ENCODE peak calls at places on chromosomes 16 and 17, in five cellular contexts. W is epithelial cell of esophagus, D is H9, R is stomach, N is B cell. S is an unnamed sample.

GRCh38 chr16:69301187-69301586 is 10.0 kb upstream of the VPS4A start:
- DNase-seq in R (no peak), N (no peak), W (no peak), D (no peak), S (no peak)

GRCh38 chr17:4934173-4934979 is 2.3 kb downstream of the GP1BA start:
- DNase-seq in N (peak), R (peak), D (peak), W (peak), S (peak)

GRCh38 chr17:65753348-65753747 is 191.9 kb upstream of the AXIN2 start:
- DNase-seq in W (no peak), R (no peak), D (no peak), N (no peak), S (no peak)

GRCh38 chr16:50884066-50884860 is 142.4 kb downstream of the CYLD start:
- DNase-seq in D (peak), W (no peak), R (no peak), N (no peak), S (peak)

GRCh38 chr16:81842564-81843242 is 63.6 kb downstream of the PLCG2 start:
- DNase-seq in D (no peak), W (no peak), R (no peak), N (no peak), S (peak)

GRCh38 chr17:18106211-18106610 is 2.3 kb upstream of the MYO15A start:
- DNase-seq in D (no peak), R (no peak), N (no peak), W (no peak), S (no peak)

GRCh38 chr16:68354816-68355215 is 44.0 kb downstream of the PRMT7 start:
- DNase-seq in D (no peak), N (no peak), W (no peak), R (no peak), S (no peak)

GRCh38 chr17:62135742-62136141 is 70.7 kb upstream of the MED13 start:
- DNase-seq in N (no peak), W (no peak), D (no peak), R (no peak), S (no peak)

GRCh38 chr17:46782250-46782953 is 36.1 kb downstream of the WNT3 start:
- DNase-seq in W (peak), D (peak), N (peak), R (peak), S (peak)

GRCh38 chr16:2745961-2746360 is 6.5 kb upstream of the SRRM2 start:
- DNase-seq in N (no peak), R (no peak), D (no peak), W (no peak), S (no peak)

GRCh38 chr17:55726440-55726839 is 3.8 kb upstream of the TMEM100 start:
- DNase-seq in R (peak), D (no peak), W (peak), N (no peak), S (no peak)

GRCh38 chr16:22216191-22216831 is 10.2 kb downstream of the EEF2K start:
- DNase-seq in N (no peak), W (no peak), R (no peak), D (no peak), S (no peak)

GRCh38 chr16:86828653-86829052 is 250.3 kb downstream of the FOXL1 start:
- DNase-seq in D (no peak), W (no peak), N (no peak), R (no peak), S (no peak)

GRCh38 chr17:74049167-74049797 is 154.2 kb upstream of the RPL38 start:
- DNase-seq in D (no peak), R (no peak), W (no peak), N (no peak), S (no peak)

GRCh38 chr16:22968931-22969330 is 155.0 kb downstream of the HS3ST2 start:
- DNase-seq in W (no peak), D (no peak), R (no peak), N (no peak), S (no peak)

GRCh38 chr17:27540300-27541105 is 84.3 kb downstream of the KSR1 start:
- DNase-seq in N (no peak), W (peak), R (peak), D (no peak), S (no peak)

GRCh38 chr16:27217256-27217655 is 13.9 kb downstream of the KDM8 start:
- DNase-seq in N (no peak), W (no peak), R (no peak), D (peak), S (no peak)

GRCh38 chr17:19579867-19580565 is 46.4 kb downstream of the SLC47A1 start:
- DNase-seq in N (peak), D (peak), R (no peak), W (peak), S (no peak)

GRCh38 chr17:74759243-74759801 is 10.9 kb downstream of the NHERF1 start:
- DNase-seq in D (no peak), N (peak), W (no peak), R (no peak), S (peak)

GRCh38 chr16:21116148-21116693 is 34.4 kb downstream of the DNAH3 start:
- DNase-seq in D (peak), W (no peak), R (no peak), N (no peak), S (no peak)

GRCh38 chr17:77497578-77497934 is 356.8 kb downstream of the SEC14L1 start:
- DNase-seq in W (no peak), D (no peak), N (peak), R (no peak), S (no peak)

GRCh38 chr16:25786748-25787147 is 95.0 kb downstream of the HS3ST4 start:
- DNase-seq in N (no peak), W (no peak), D (no peak), R (no peak), S (no peak)

GRCh38 chr17:80815151-80815561 is 176.5 kb upstream of the CHMP6 start:
- DNase-seq in N (no peak), D (no peak), W (no peak), R (no peak), S (no peak)

GRCh38 chr16:81447383-81448101 is 2.9 kb downstream of the CMIP start:
- DNase-seq in R (peak), D (no peak), N (no peak), W (peak), S (no peak)

GRCh38 chr16:87464691-87465300 is 28.0 kb downstream of the ZCCHC14 start:
- DNase-seq in N (no peak), R (peak), D (no peak), W (peak), S (peak)

GRCh38 chr17:67546578-67547527 is 169.8 kb downstream of the PITPNC1 start:
- DNase-seq in W (no peak), D (peak), R (peak), N (no peak), S (peak)

GRCh38 chr17:77374170-77374936 is 233.6 kb downstream of the SEC14L1 start:
- DNase-seq in N (peak), R (peak), D (peak), W (no peak), S (peak)

GRCh38 chr17:43453331-43453812 is 30.4 kb upstream of the DHX8 start:
- DNase-seq in N (no peak), D (no peak), W (no peak), R (no peak), S (no peak)

GRCh38 chr17:16446338-16446983 is 31.1 kb downstream of the TRPV2 start:
- DNase-seq in N (no peak), D (peak), W (no peak), R (no peak), S (no peak)

GRCh38 chr17:340074-340473 is 12.5 kb downstream of the RPH3AL start:
- DNase-seq in D (peak), W (no peak), R (no peak), N (no peak), S (no peak)

GRCh38 chr17:37847102-37847501 is 77.1 kb upstream of the TBC1D3K start:
- DNase-seq in D (no peak), W (no peak), R (no peak), N (no peak), S (no peak)
- TF ChIP-seq CTCF in D (no peak), W (no peak), R (no peak), N (no peak), S (no peak)

GRCh38 chr16:58345574-58346354 is 46.5 kb upstream of the GINS3 start:
- DNase-seq in D (no peak), N (no peak), W (peak), R (no peak), S (no peak)
- TF ChIP-seq CTCF in D (no peak), N (peak), W (no peak), R (no peak), S (no peak)

GRCh38 chr16:47815655-47816054 is 340.1 kb downstream of the ABCC12 start:
- DNase-seq in N (no peak), W (no peak), R (no peak), D (no peak), S (no peak)

DNA sequence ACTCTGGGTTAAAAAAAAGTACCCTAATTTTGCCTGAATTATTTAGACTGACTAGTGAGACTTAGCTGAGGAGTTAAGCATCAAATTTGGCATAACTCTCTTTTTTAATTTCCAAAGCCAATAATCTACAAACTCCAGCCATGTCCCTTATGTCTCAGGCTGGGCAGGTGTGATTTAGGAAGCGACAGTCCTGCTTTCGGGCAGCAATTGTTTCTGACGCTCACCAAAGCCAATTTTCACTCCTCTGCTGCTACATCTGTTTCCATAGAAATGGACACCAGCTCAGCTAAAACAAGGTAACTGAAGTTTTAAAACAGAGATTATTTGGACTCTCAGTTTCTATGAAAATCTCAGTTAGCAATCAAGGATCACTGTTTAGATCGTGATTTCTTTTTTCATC is 338.7 kb downstream of the ABCC12 start:
- DNase-seq in W (no peak), R (no peak), D (no peak), N (no peak), S (no peak)
- TF ChIP-seq CTCF in W (no peak), R (no peak), D (no peak), N (no peak), S (no peak)

DNA sequence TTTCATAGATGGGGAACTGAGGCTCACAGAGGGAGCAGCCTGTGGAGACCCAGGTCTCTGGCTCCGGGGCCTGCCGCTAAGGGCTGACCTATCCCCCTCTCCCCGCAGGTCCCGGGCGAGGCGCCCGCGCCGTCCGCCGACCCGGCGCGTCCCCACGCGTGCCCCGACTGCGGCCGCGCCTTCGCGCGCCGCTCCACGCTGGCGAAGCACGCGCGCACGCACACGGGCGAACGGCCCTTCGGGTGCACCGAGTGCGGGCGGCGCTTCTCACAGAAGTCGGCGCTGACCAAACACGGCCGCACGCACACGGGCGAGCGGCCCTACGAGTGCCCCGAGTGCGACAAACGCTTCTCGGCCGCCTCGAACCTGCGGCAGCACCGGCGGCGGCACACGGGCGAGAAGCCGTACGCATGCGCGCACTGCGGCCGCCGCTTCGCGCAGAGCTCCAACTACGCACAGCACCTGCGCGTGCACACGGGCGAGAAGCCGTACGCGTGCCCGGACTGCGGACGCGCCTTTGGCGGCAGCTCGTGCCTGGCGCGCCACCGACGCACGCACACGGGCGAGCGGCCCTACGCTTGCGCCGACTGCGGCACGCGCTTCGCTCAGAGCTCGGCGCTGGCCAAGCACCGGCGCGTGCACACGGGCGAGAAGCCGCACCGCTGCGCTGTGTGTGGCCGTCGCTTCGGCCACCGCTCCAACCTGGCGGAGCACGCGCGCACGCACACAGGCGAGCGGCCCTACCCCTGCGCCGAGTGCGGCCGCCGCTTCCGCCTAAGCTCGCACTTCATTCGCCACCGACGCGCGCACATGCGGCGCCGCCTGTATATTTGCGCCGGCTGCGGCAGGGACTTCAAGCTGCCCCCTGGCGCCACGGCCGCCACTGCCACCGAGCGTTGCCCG is 10.3 kb downstream of the ZNF771 start:
- DNase-seq in W (peak), D (peak), N (peak), R (peak), S (peak)
- TF ChIP-seq CTCF in W (no peak), D (peak), N (peak), R (no peak), S (no peak)

GRCh38 chr17:59505610-59506276 is 59.7 kb upstream of the DHX40 start:
- DNase-seq in R (no peak), D (no peak), W (peak), N (no peak), S (no peak)
- TF ChIP-seq CTCF in R (no peak), D (no peak), W (no peak), N (no peak), S (no peak)

GRCh38 chr16:47143329-47143676 is 442 bp downstream of the NETO2 start:
- DNase-seq in D (peak), N (peak), W (peak), R (peak), S (peak)
- TF ChIP-seq CTCF in D (peak), N (peak), W (peak), R (no peak), S (peak)

GRCh38 chr17:58394534-58395223 is 22.7 kb downstream of the RNF43 start:
- DNase-seq in N (no peak), D (no peak), W (peak), R (no peak), S (no peak)

GRCh38 chr17:58387834-58388233 is 29.5 kb downstream of the RNF43 start:
- DNase-seq in W (no peak), D (no peak), N (no peak), R (no peak), S (no peak)

GRCh38 chr17:58388302-58389190 is 28.8 kb downstream of the RNF43 start:
- DNase-seq in W (no peak), R (no peak), D (no peak), N (no peak), S (no peak)

GRCh38 chr17:58390884-58391283 is 26.4 kb downstream of the RNF43 start:
- DNase-seq in R (no peak), D (no peak), W (no peak), N (no peak), S (no peak)

GRCh38 chr17:58391302-58391984 is 25.9 kb downstream of the RNF43 start:
- DNase-seq in R (peak), N (no peak), D (no peak), W (peak), S (no peak)
- TF ChIP-seq CTCF in R (no peak), N (no peak), D (no peak), W (no peak), S (no peak)

GRCh38 chr17:14719942-14720341 is 419.1 kb downstream of the HS3ST3B1 start:
- DNase-seq in N (no peak), W (peak), D (no peak), R (no peak), S (no peak)

GRCh38 chr17:14725729-14726128 is 424.8 kb downstream of the HS3ST3B1 start:
- DNase-seq in R (no peak), W (no peak), D (no peak), N (no peak), S (no peak)

GRCh38 chr17:14724770-14725169 is 423.9 kb downstream of the HS3ST3B1 start:
- DNase-seq in N (no peak), W (no peak), R (no peak), D (no peak), S (no peak)
- TF ChIP-seq CTCF in N (no peak), W (no peak), R (no peak), D (no peak), S (no peak)

S was measured in GM20000.